ENCODE peak calls at places on chromosomes 7 and 10, in ten cellular contexts. One of them, this sample, is unnamed.

GRCh38 chr7:136074840-136075239 is 97.7 kb upstream of the MTPN start:
- DNase-seq in HFFc6: no peak
- DNase-seq in ureter: no peak
- DNase-seq in mucosa of descending colon: no peak
- DNase-seq in osteocyte: no peak
- DNase-seq in posterior vena cava: no peak
- DNase-seq in activated effector memory CD4-positive, alpha-beta T cell treated with Interleukin-2 at 50 U/mL for 16 hours: no peak
- DNase-seq in kidney glomerular epithelial cell: peak; percentile 50
- DNase-seq in nucleus accumbens: no peak
- DNase-seq in A673: no peak
- DNase-seq in this sample: no peak

GRCh38 chr7:18993933-18994668 is 123.3 kb downstream of the TWIST1 start:
- DNase-seq in HFFc6: peak; percentile 35
- DNase-seq in ureter: no peak
- DNase-seq in mucosa of descending colon: no peak
- DNase-seq in osteocyte: no peak
- DNase-seq in posterior vena cava: no peak
- DNase-seq in activated effector memory CD4-positive, alpha-beta T cell treated with Interleukin-2 at 50 U/mL for 16 hours: no peak
- DNase-seq in kidney glomerular epithelial cell: no peak
- DNase-seq in nucleus accumbens: no peak
- DNase-seq in A673: no peak
- DNase-seq in this sample: no peak

GRCh38 chr7:70812511-70812910 is 319.4 kb upstream of the GALNT17 start:
- DNase-seq in HFFc6: no peak
- DNase-seq in ureter: no peak
- DNase-seq in mucosa of descending colon: no peak
- DNase-seq in osteocyte: no peak
- DNase-seq in posterior vena cava: no peak
- DNase-seq in activated effector memory CD4-positive, alpha-beta T cell treated with Interleukin-2 at 50 U/mL for 16 hours: no peak
- DNase-seq in kidney glomerular epithelial cell: no peak
- DNase-seq in nucleus accumbens: no peak
- DNase-seq in A673: peak; percentile 7
- DNase-seq in this sample: no peak

GRCh38 chr10:89183571-89183970 is 23.5 kb downstream of the CH25H start:
- DNase-seq in HFFc6: peak; percentile 9
- DNase-seq in ureter: no peak
- DNase-seq in mucosa of descending colon: no peak
- DNase-seq in osteocyte: no peak
- DNase-seq in posterior vena cava: no peak
- DNase-seq in activated effector memory CD4-positive, alpha-beta T cell treated with Interleukin-2 at 50 U/mL for 16 hours: no peak
- DNase-seq in kidney glomerular epithelial cell: no peak
- DNase-seq in nucleus accumbens: no peak
- DNase-seq in A673: no peak
- DNase-seq in this sample: no peak

GRCh38 chr10:53601260-53601875 is 828.8 kb upstream of the MBL2 start:
- DNase-seq in HFFc6: peak; percentile 21
- DNase-seq in ureter: no peak
- DNase-seq in mucosa of descending colon: no peak
- DNase-seq in osteocyte: no peak
- DNase-seq in posterior vena cava: no peak
- DNase-seq in activated effector memory CD4-positive, alpha-beta T cell treated with Interleukin-2 at 50 U/mL for 16 hours: no peak
- DNase-seq in kidney glomerular epithelial cell: peak; percentile 71
- DNase-seq in nucleus accumbens: no peak
- DNase-seq in A673: peak; percentile 34
- DNase-seq in this sample: no peak

GRCh38 chr7:105173586-105173985 is 159.6 kb downstream of the KMT2E start:
- DNase-seq in HFFc6: no peak
- DNase-seq in ureter: no peak
- DNase-seq in mucosa of descending colon: no peak
- DNase-seq in osteocyte: no peak
- DNase-seq in posterior vena cava: no peak
- DNase-seq in activated effector memory CD4-positive, alpha-beta T cell treated with Interleukin-2 at 50 U/mL for 16 hours: no peak
- DNase-seq in kidney glomerular epithelial cell: no peak
- DNase-seq in nucleus accumbens: no peak
- DNase-seq in A673: peak; percentile 26
- DNase-seq in this sample: no peak

GRCh38 chr7:41005381-41005901 is 697.4 kb downstream of the INHBA start:
- DNase-seq in HFFc6: peak; percentile 22
- DNase-seq in ureter: no peak
- DNase-seq in mucosa of descending colon: no peak
- DNase-seq in osteocyte: no peak
- DNase-seq in posterior vena cava: no peak
- DNase-seq in activated effector memory CD4-positive, alpha-beta T cell treated with Interleukin-2 at 50 U/mL for 16 hours: no peak
- DNase-seq in kidney glomerular epithelial cell: peak; percentile 23
- DNase-seq in nucleus accumbens: no peak
- DNase-seq in A673: no peak
- DNase-seq in this sample: peak; percentile 80

GRCh38 chr10:36366843-36367242 is 724.7 kb upstream of the FZD8 start:
- DNase-seq in HFFc6: no peak
- DNase-seq in ureter: no peak
- DNase-seq in mucosa of descending colon: no peak
- DNase-seq in osteocyte: no peak
- DNase-seq in posterior vena cava: no peak
- DNase-seq in activated effector memory CD4-positive, alpha-beta T cell treated with Interleukin-2 at 50 U/mL for 16 hours: no peak
- DNase-seq in kidney glomerular epithelial cell: no peak
- DNase-seq in nucleus accumbens: no peak
- DNase-seq in A673: peak; percentile 20
- DNase-seq in this sample: no peak

GRCh38 chr7:151899513-151900360 is 22.8 kb upstream of the PRKAG2 start:
- DNase-seq in HFFc6: no peak
- DNase-seq in ureter: no peak
- DNase-seq in mucosa of descending colon: no peak
- DNase-seq in osteocyte: no peak
- DNase-seq in posterior vena cava: peak; percentile 49
- DNase-seq in activated effector memory CD4-positive, alpha-beta T cell treated with Interleukin-2 at 50 U/mL for 16 hours: no peak
- DNase-seq in kidney glomerular epithelial cell: no peak
- DNase-seq in nucleus accumbens: no peak
- DNase-seq in A673: no peak
- DNase-seq in this sample: no peak

GRCh38 chr7:124697746-124698145 is 67.8 kb downstream of the GPR37 start:
- DNase-seq in HFFc6: no peak
- DNase-seq in ureter: no peak
- DNase-seq in mucosa of descending colon: no peak
- DNase-seq in osteocyte: no peak
- DNase-seq in posterior vena cava: no peak
- DNase-seq in activated effector memory CD4-positive, alpha-beta T cell treated with Interleukin-2 at 50 U/mL for 16 hours: no peak
- DNase-seq in kidney glomerular epithelial cell: no peak
- DNase-seq in nucleus accumbens: no peak
- DNase-seq in A673: no peak
- DNase-seq in this sample: no peak

GRCh38 chr10:85657478-85658113 is 709.0 kb downstream of the GRID1 start:
- DNase-seq in HFFc6: no peak
- DNase-seq in ureter: no peak
- DNase-seq in mucosa of descending colon: no peak
- DNase-seq in osteocyte: no peak
- DNase-seq in posterior vena cava: no peak
- DNase-seq in activated effector memory CD4-positive, alpha-beta T cell treated with Interleukin-2 at 50 U/mL for 16 hours: no peak
- DNase-seq in kidney glomerular epithelial cell: no peak
- DNase-seq in nucleus accumbens: no peak
- DNase-seq in A673: no peak
- DNase-seq in this sample: no peak

GRCh38 chr7:132575987-132576722 is at the start of gene PLXNA4:
- DNase-seq in HFFc6: no peak
- DNase-seq in ureter: no peak
- DNase-seq in mucosa of descending colon: no peak
- DNase-seq in osteocyte: no peak
- DNase-seq in posterior vena cava: no peak
- DNase-seq in activated effector memory CD4-positive, alpha-beta T cell treated with Interleukin-2 at 50 U/mL for 16 hours: no peak
- DNase-seq in kidney glomerular epithelial cell: no peak
- DNase-seq in nucleus accumbens: no peak
- DNase-seq in A673: peak; percentile 14
- DNase-seq in this sample: no peak

This sample was measured in non-pigmented ciliary epithelial cell.